ENCODE peak calls at places on chromosomes 13 and 19, in nine cellular contexts. J, T, D, Q, O, S, L, X and M are unnamed samples.
A peak's percentile ranks its signal among the peaks of the same experiment; 100 is the strongest.

GRCh38 chr19:14459703-14460102 is 15.5 kb downstream of the PTGER1 start:
- DNase-seq in J (no peak), T (no peak), D (no peak), Q (no peak), O (no peak), S (peak; percentile 94), L (no peak), X (no peak), M (no peak)

GRCh38 chr13:113129480-113129879 is 6.9 kb downstream of the F10 start:
- DNase-seq in J (no peak), T (no peak), D (no peak), Q (peak; percentile 56), O (no peak), S (no peak), L (no peak), X (no peak), M (peak; percentile 70)

GRCh38 chr13:29624997-29625396 is 29.5 kb upstream of the SLC7A1 start:
- DNase-seq in J (no peak), T (no peak), D (no peak), Q (no peak), O (no peak), S (no peak), L (no peak), X (no peak), M (no peak)

GRCh38 chr13:46926856-46927625 is 30.2 kb upstream of the HTR2A start:
- DNase-seq in J (no peak), T (no peak), D (no peak), Q (no peak), O (peak; percentile 45), S (no peak), L (no peak), X (no peak), M (no peak)

GRCh38 chr13:58587183-58587582 is 955.6 kb downstream of the PCDH17 start:
- DNase-seq in J (no peak), T (no peak), D (no peak), Q (no peak), O (no peak), S (no peak), L (no peak), X (no peak), M (no peak)

GRCh38 chr13:73938375-73939070 is 195.7 kb downstream of the KLF12 start:
- DNase-seq in J (no peak), T (peak; percentile 65), D (no peak), Q (no peak), O (peak; percentile 51), S (no peak), L (peak; percentile 96), X (no peak), M (no peak)

GRCh38 chr13:99275093-99275469 is 16.9 kb upstream of the GPR18 start:
- DNase-seq in J (peak; percentile 39), T (peak; percentile 80), D (no peak), Q (no peak), O (peak; percentile 71), S (peak; percentile 51), L (peak; percentile 86), X (no peak), M (no peak)

GRCh38 chr13:48110132-48110868 is 15.4 kb upstream of the MED4 start:
- DNase-seq in J (no peak), T (peak; percentile 67), D (no peak), Q (no peak), O (no peak), S (no peak), L (peak; percentile 29), X (no peak), M (no peak)

GRCh38 chr13:61880576-61881283 is 465.1 kb upstream of the PCDH20 start:
- DNase-seq in J (no peak), T (no peak), D (no peak), Q (no peak), O (no peak), S (no peak), L (peak; percentile 4), X (no peak), M (no peak)

GRCh38 chr19:7492142-7493055 is 3.6 kb upstream of the PEX11G start:
- DNase-seq in J (no peak), T (peak; percentile 82), D (no peak), Q (no peak), O (peak; percentile 34), S (peak; percentile 42), L (peak; percentile 78), X (no peak), M (no peak)

GRCh38 chr13:81326913-81327312 is 986.0 kb upstream of the SPRY2 start:
- DNase-seq in J (no peak), T (no peak), D (no peak), Q (no peak), O (no peak), S (no peak), L (no peak), X (no peak), M (no peak)

GRCh38 chr19:46080561-46080960 is 39.8 kb upstream of the IGFL4 start:
- DNase-seq in J (no peak), T (peak; percentile 98), D (no peak), Q (no peak), O (peak; percentile 71), S (no peak), L (peak; percentile 92), X (no peak), M (no peak)

GRCh38 chr13:93767231-93767916 is 540.8 kb downstream of the GPC6 start:
- DNase-seq in J (no peak), T (no peak), D (no peak), Q (no peak), O (no peak), S (no peak), L (no peak), X (no peak), M (no peak)

GRCh38 chr19:14118165-14119051 is 846 bp upstream of the PRKACA start:
- DNase-seq in J (peak; percentile 70), T (peak; percentile 53), D (no peak), Q (peak; percentile 86), O (peak; percentile 54), S (peak; percentile 64), L (peak; percentile 85), X (peak; percentile 86), M (peak; percentile 87)

GRCh38 chr19:28913626-28914025 is 299.3 kb downstream of the UQCRFS1 start:
- DNase-seq in J (no peak), T (no peak), D (no peak), Q (no peak), O (no peak), S (no peak), L (no peak), X (no peak), M (peak; percentile 70)

GRCh38 chr13:34533941-34534340 is 408.1 kb upstream of the NBEA start:
- DNase-seq in J (no peak), T (no peak), D (no peak), Q (no peak), O (no peak), S (no peak), L (no peak), X (no peak), M (no peak)